ENCODE peak calls at places on chromosomes 11 and 22, in seven cellular contexts. D, L, G, E, I, Z and J are unnamed samples.

GRCh38 chr22:29768052-29768680 is 997 bp downstream of the UQCR10 start:
- DNase-seq in D (no peak), G (no peak), L (no peak), I (no peak), Z (no peak), E (no peak), J (no peak)

GRCh38 chr11:95095858-95096587 is 6.4 kb downstream of the ENDOD1 start:
- DNase-seq in L (peak; percentile 60), I (peak; percentile 53), G (no peak), Z (no peak), D (no peak), E (no peak), J (no peak)

GRCh38 chr11:134223066-134223465 is 701 bp downstream of the NCAPD3 start:
- DNase-seq in E (no peak), Z (no peak), D (no peak), I (no peak), G (no peak), L (no peak), J (peak; percentile 41)

GRCh38 chr11:100546714-100547113 is 140.4 kb upstream of the ARHGAP42 start:
- DNase-seq in I (peak; percentile 28), L (peak; percentile 16), G (no peak), D (no peak), E (no peak), Z (no peak), J (no peak)

GRCh38 chr11:72378704-72379383 is 55.5 kb downstream of the CLPB start:
- DNase-seq in D (peak; percentile 76), E (no peak), G (peak; percentile 28), I (peak; percentile 48), Z (no peak), L (peak; percentile 54), J (no peak)

GRCh38 chr11:23233075-23233474 is 372.8 kb upstream of the CCDC179 start:
- DNase-seq in E (no peak), L (peak; percentile 76), Z (no peak), I (peak; percentile 76), D (no peak), G (no peak), J (no peak)

GRCh38 chr22:19871023-19871844 is 16.6 kb upstream of the GNB1L start:
- DNase-seq in D (no peak), E (no peak), L (no peak), I (no peak), Z (no peak), G (no peak), J (peak; percentile 0)

GRCh38 chr11:83206771-83207413 is 13.4 kb downstream of the ANKRD42 start:
- DNase-seq in I (no peak), L (no peak), G (no peak), Z (no peak), E (no peak), D (no peak), J (no peak)

GRCh38 chr11:76189682-76190081 is 16.6 kb downstream of the WNT11 start:
- DNase-seq in L (no peak), E (no peak), D (no peak), G (no peak), Z (no peak), I (no peak), J (no peak)

GRCh38 chr11:12288934-12289666 is 88.3 kb upstream of the PARVA start:
- DNase-seq in Z (no peak), I (no peak), L (no peak), E (peak; percentile 94), G (no peak), D (no peak), J (no peak)

GRCh38 chr11:119418759-119419158 is 4.2 kb downstream of the THY1 start:
- DNase-seq in G (no peak), D (no peak), E (no peak), L (no peak), Z (no peak), I (no peak), J (no peak)

GRCh38 chr11:119415966-119416365 is 7.0 kb downstream of the THY1 start:
- DNase-seq in Z (no peak), G (no peak), I (no peak), L (no peak), E (no peak), D (no peak), J (no peak)

GRCh38 chr11:119417726-119418540 is 5.0 kb downstream of the THY1 start:
- DNase-seq in L (peak; percentile 73), I (peak; percentile 96), D (no peak), Z (no peak), E (no peak), G (no peak), J (no peak)

GRCh38 chr11:119415517-119415916 is 7.5 kb downstream of the THY1 start:
- DNase-seq in D (no peak), I (no peak), Z (no peak), E (no peak), G (no peak), L (no peak), J (no peak)

DNA sequence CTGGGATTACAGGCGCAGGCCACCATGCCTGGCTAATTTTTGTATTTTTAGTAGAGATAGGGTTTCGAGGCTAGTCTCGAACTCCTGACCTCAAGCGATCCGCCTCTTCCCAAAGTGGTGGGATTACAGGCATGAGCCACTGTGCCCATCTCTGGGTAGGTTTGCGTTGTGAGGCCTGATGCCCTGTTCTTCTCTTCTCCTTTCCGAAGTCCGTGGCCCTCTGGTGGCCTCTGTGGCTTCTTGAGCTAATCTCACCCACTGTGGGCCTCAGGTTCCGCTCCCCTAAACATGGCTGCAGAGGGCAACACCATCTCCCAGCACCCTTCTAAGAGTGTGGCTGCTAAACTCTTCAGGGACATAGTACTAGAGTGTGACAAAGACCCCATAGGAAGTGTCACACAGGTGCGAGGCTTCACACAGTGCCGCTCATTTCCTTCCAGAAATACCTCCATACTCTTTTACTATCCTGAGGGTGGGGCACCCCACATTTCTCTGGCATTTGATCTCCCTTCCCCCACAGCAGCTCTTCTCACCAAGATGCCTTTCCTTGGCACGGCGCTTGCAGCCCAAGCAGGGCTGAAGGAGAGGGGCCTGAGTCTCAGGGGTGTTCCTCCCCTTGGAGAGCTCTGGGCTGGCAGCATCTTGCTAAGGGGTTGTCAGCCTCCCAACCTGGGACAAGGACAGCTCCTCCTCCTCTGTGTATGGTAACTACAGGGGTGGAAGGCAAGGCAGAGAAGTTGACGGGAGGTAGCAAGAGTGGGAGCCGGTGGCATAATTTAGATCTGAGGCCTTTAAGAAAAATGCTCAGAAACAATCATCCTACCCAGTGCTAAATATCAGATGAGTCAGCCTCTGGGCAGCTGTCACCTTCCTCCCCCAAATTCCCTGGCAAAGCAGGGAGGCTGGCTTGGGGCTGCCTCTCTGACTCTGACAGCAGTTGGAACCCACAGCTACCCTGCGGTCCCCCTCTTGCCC is 6.1 kb downstream of the THY1 start:
- DNase-seq in I (peak; percentile 59), L (peak; percentile 63), Z (no peak), D (no peak), E (no peak), G (no peak), J (no peak)
- TF ChIP-seq CTCF in I (no peak), L (no peak), Z (no peak), D (no peak), E (no peak), G (no peak), J (no peak)

DNA sequence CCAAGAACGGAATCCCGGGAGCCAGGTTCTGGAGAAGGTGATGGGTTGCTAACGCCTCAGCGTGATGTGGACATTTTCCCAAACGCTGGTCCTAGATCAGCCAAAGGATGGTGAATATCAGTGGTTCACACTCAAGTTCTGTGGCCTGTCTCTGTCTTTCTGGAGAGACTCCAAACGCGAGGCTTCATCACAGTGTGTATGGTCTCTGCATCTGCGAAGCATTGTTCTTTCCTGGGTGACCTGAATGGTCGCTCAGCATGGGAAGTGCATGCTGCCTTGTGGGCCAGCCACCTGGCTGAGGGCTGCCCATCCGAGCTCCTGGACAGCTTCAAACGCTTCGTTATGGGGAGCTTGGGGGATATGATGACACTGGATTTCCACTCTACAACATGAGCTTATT is 810.0 kb downstream of the TBC1D22A start:
- DNase-seq in G (no peak), Z (no peak), D (no peak), I (no peak), E (peak; percentile 37), L (no peak), J (no peak)
- TF ChIP-seq CTCF in G (no peak), Z (no peak), D (no peak), I (no peak), E (no peak), L (no peak), J (no peak)

GRCh38 chr11:70226967-70227366 is 23.9 kb downstream of the FADD start:
- DNase-seq in G (no peak), I (no peak), E (no peak), D (no peak), Z (no peak), L (no peak), J (peak; percentile 18)
- TF ChIP-seq CTCF in G (no peak), I (peak; percentile 23), E (no peak), D (no peak), Z (peak; percentile 18), L (peak; percentile 38), J (no peak)

GRCh38 chr11:36763187-36763586 is 165.2 kb upstream of the RAG2 start:
- DNase-seq in L (no peak), D (no peak), E (no peak), I (no peak), Z (no peak), G (no peak), J (peak; percentile 4)
- TF ChIP-seq CTCF in L (no peak), D (no peak), E (no peak), I (no peak), Z (no peak), G (no peak), J (no peak)

GRCh38 chr22:21450320-21450831 is 16.8 kb upstream of the TMEM191C start:
- DNase-seq in Z (no peak), L (no peak), I (no peak), G (peak; percentile 18), E (no peak), D (peak; percentile 14), J (no peak)
- TF ChIP-seq CTCF in Z (no peak), L (no peak), I (no peak), G (no peak), E (no peak), D (no peak), J (no peak)

DNA sequence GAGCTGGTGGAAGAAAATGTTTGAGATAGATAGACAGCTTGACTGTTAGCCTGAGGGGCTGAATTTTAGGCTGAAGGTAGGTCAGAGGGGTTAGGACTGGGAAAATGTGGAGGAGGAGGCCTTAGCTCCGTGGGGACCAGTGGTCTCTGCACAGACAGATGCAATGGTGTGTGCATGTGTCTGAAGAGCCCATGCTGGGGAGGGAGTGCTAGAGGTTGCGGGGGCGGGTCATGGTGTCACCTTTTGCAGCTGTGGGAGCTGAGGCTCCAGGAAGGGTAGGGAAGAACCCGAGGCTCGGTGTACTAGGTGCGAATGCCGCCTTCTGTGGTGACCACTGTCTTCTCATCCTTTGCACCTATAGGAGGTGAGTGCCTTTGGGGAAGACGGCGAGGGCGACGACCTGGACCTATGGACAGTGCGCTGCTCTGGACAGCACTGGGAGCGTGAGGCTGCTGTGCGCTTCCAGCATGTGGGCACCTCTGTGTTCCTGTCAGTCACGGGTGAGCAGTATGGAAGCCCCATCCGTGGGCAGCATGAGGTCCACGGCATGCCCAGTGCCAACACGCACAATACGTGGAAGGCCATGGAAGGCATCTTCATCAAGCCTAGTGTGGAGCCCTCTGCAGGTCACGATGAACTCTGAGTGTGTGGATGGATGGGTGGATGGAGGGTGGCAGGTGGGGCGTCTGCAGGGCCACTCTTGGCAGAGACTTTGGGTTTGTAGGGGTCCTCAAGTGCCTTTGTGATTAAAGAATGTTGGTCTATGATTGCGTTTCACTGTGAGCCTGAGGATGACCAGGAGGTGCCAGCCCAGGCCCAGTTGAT is 1.6 kb downstream of the SDF2L1 start:
- DNase-seq in L (no peak), Z (no peak), E (no peak), G (no peak), D (no peak), I (no peak), J (peak; percentile 47)
- TF ChIP-seq CTCF in L (no peak), Z (no peak), E (no peak), G (no peak), D (no peak), I (no peak), J (no peak)